ENCODE peak calls at places on chromosomes 16 and 17, in five cellular contexts. W, V, M, A and G are unnamed samples.

GRCh38 chr16:71600822-71601221 is 23.9 kb upstream of the TAT start:
- DNase-seq in W (no peak), V (no peak), M (no peak), A (no peak), G (no peak)

GRCh38 chr17:72416054-72416691 is 295.4 kb downstream of the SOX9 start:
- DNase-seq in W (no peak), V (no peak), M (no peak), A (no peak), G (no peak)

GRCh38 chr16:46751381-46751780 is 3.2 kb upstream of the MYLK3 start:
- DNase-seq in W (no peak), V (no peak), M (no peak), A (no peak), G (no peak)

GRCh38 chr16:57730771-57731730 is 4.5 kb upstream of the KATNB1 start:
- DNase-seq in W (no peak), V (no peak), M (no peak), A (no peak), G (no peak)

GRCh38 chr16:78278047-78278446 is 178.6 kb downstream of the WWOX start:
- DNase-seq in W (no peak), V (no peak), M (no peak), A (no peak), G (no peak)

GRCh38 chr16:88103581-88104188 is 152.5 kb downstream of the BANP start:
- DNase-seq in W (no peak), V (peak), M (no peak), A (no peak), G (no peak)

GRCh38 chr17:10019941-10020403 is 114.9 kb upstream of the RCVRN start:
- DNase-seq in W (no peak), V (peak), M (no peak), A (no peak), G (no peak)

GRCh38 chr17:38591759-38592241 is 14.0 kb downstream of the SRCIN1 start:
- DNase-seq in W (peak), V (peak), M (no peak), A (no peak), G (no peak)

GRCh38 chr17:3683054-3683511 is 12.9 kb downstream of the P2RX5 start:
- DNase-seq in W (peak), V (no peak), M (no peak), A (no peak), G (no peak)

GRCh38 chr17:67390646-67391480 is 13.8 kb downstream of the PITPNC1 start:
- DNase-seq in W (peak), V (peak), M (no peak), A (no peak), G (peak)

GRCh38 chr17:53892222-53892621 is 69.5 kb downstream of the KIF2B start:
- DNase-seq in W (no peak), V (no peak), M (no peak), A (no peak), G (no peak)

GRCh38 chr16:53257001-53257400 is 177.3 kb upstream of the RBL2 start:
- DNase-seq in W (peak), V (no peak), M (no peak), A (no peak), G (no peak)

GRCh38 chr16:81003610-81004460 is 2.9 kb downstream of the CMC2 start:
- DNase-seq in W (peak), V (no peak), M (no peak), A (no peak), G (no peak)

GRCh38 chr16:86476956-86477530 is 33.3 kb upstream of the FOXF1 start:
- DNase-seq in W (no peak), V (no peak), M (no peak), A (no peak), G (no peak)

GRCh38 chr17:27888072-27888471 is 5.1 kb downstream of the LYRM9 start:
- DNase-seq in W (no peak), V (no peak), M (no peak), A (no peak), G (no peak)

GRCh38 chr17:65593092-65593869 is 31.8 kb upstream of the AXIN2 start:
- DNase-seq in W (no peak), V (no peak), M (no peak), A (no peak), G (no peak)

GRCh38 chr17:27327397-27327796 is 33.5 kb downstream of the WSB1 start:
- DNase-seq in W (no peak), V (no peak), M (peak), A (no peak), G (no peak)